ENCODE peak calls at places on chromosomes 11 and 22, in four cellular contexts. P is T-helper 17 cell, Z is A549, C is neuronal stem cell. E is an unnamed sample.

GRCh38 chr22:21760640-21761039 is 25.0 kb upstream of the YPEL1 start:
- DNase-seq in P (no peak), Z (no peak), C (no peak), E (no peak)

GRCh38 chr11:26070981-26071380 is 260.9 kb upstream of the ANO3 start:
- DNase-seq in P (no peak), Z (no peak), C (no peak), E (no peak)

GRCh38 chr11:40384991-40385390 is 1074.5 kb downstream of the LRRC4C start:
- DNase-seq in P (no peak), Z (no peak), C (no peak), E (no peak)

GRCh38 chr11:6201486-6201885 is 2.5 kb downstream of the OR52W1 start:
- DNase-seq in P (no peak), Z (no peak), C (no peak), E (no peak)

GRCh38 chr22:49999063-49999900 is 13.3 kb downstream of the IL17REL start:
- DNase-seq in P (no peak), Z (no peak), C (peak; percentile 45), E (peak; percentile 36)

GRCh38 chr22:37599161-37599560 is 9.5 kb upstream of the GGA1 start:
- DNase-seq in P (no peak), Z (no peak), C (no peak), E (no peak)

GRCh38 chr11:62508336-62509058 is 38.1 kb downstream of the AHNAK start:
- DNase-seq in P (no peak), Z (peak; percentile 89), C (peak; percentile 61), E (peak; percentile 26)

GRCh38 chr11:13535819-13536218 is 40.0 kb upstream of the PTH start:
- DNase-seq in P (no peak), Z (no peak), C (no peak), E (no peak)

GRCh38 chr11:121318848-121319834 is 26.6 kb downstream of the SC5D start:
- DNase-seq in P (no peak), Z (no peak), C (peak; percentile 32), E (no peak)

GRCh38 chr11:64801591-64802369 is 1.2 kb downstream of the MAP4K2 start:
- DNase-seq in P (no peak), Z (no peak), C (no peak), E (no peak)

GRCh38 chr22:30860176-30861105 is 108.1 kb downstream of the MORC2 start:
- DNase-seq in P (no peak), Z (no peak), C (no peak), E (no peak)

GRCh38 chr11:76233936-76234703 is 27.8 kb upstream of the WNT11 start:
- DNase-seq in P (no peak), Z (no peak), C (no peak), E (no peak)

GRCh38 chr11:117183724-117184349 is 5.3 kb downstream of the SIDT2 start:
- DNase-seq in P (no peak), Z (no peak), C (no peak), E (no peak)

GRCh38 chr11:122137081-122137793 is 21.2 kb upstream of the BLID start:
- DNase-seq in P (no peak), Z (no peak), C (no peak), E (no peak)

GRCh38 chr11:70857885-70858284 is 394.5 kb downstream of the SHANK2 start:
- DNase-seq in P (no peak), Z (no peak), C (no peak), E (no peak)

GRCh38 chr11:130180491-130180890 is 20.9 kb downstream of the ST14 start:
- DNase-seq in P (no peak), Z (no peak), C (no peak), E (no peak)

GRCh38 chr11:18243783-18244362 is 4.6 kb downstream of the SAA2 start:
- DNase-seq in P (no peak), Z (peak; percentile 67), C (peak; percentile 42), E (no peak)

GRCh38 chr22:45738206-45738605 is 66.6 kb downstream of the ATXN10 start:
- DNase-seq in P (no peak), Z (no peak), C (no peak), E (no peak)

GRCh38 chr22:24422078-24422665 is 5.2 kb upstream of the ADORA2A start:
- DNase-seq in P (no peak), Z (no peak), C (no peak), E (no peak)

GRCh38 chr22:25898707-25899365 is 156.8 kb downstream of the MYO18B start:
- DNase-seq in P (no peak), Z (no peak), C (peak; percentile 9), E (no peak)

GRCh38 chr11:115964091-115964490 is 459.9 kb upstream of the CADM1 start:
- DNase-seq in P (no peak), Z (no peak), C (no peak), E (no peak)

GRCh38 chr11:13216019-13217006 is 61.3 kb upstream of the BMAL1 start:
- DNase-seq in P (no peak), Z (peak; percentile 91), C (peak; percentile 62), E (no peak)

GRCh38 chr11:36452231-36452630 is 57.8 kb downstream of the TRAF6 start:
- DNase-seq in P (no peak), Z (no peak), C (no peak), E (no peak)

GRCh38 chr11:46279393-46280099 is 2.1 kb downstream of the CREB3L1 start:
- DNase-seq in P (no peak), Z (no peak), C (no peak), E (no peak)

GRCh38 chr22:45441158-45441557 is 27.7 kb downstream of the RIBC2 start:
- DNase-seq in P (no peak), Z (peak; percentile 46), C (peak; percentile 39), E (peak; percentile 26)

GRCh38 chr11:5631969-5632635 is 7.3 kb downstream of the TRIM34 start:
- DNase-seq in P (no peak), Z (no peak), C (no peak), E (no peak)

GRCh38 chr22:36267896-36268485 is 15.1 kb downstream of the APOL1 start:
- DNase-seq in P (no peak), Z (no peak), C (no peak), E (no peak)

GRCh38 chr22:45905326-45905923 is 71.5 kb downstream of the WNT7B start:
- DNase-seq in P (no peak), Z (no peak), C (peak; percentile 92), E (no peak)

E was measured in progenitor cell of endocrine pancreas.